ENCODE peak calls at places on chromosome 1, in nine cellular contexts. One of them, this sample, is unnamed.

GRCh38 chr1:156970017-156970416 is 49.6 kb downstream of the LRRC71 start:
- DNase-seq in activated naive CD4-positive, alpha-beta T cell treated with Interleukin-2 at 50 U/mL for 16 hours: no peak
- DNase-seq in NB4: peak; percentile 15
- DNase-seq in GM13977: no peak
- DNase-seq in LHCN-M2: peak; percentile 7
- DNase-seq in MCF 10A: no peak
- DNase-seq in adipocyte: peak; percentile 15
- DNase-seq in iPS DF 6.9: no peak
- DNase-seq in M059J: no peak
- DNase-seq in this sample: no peak

GRCh38 chr1:61254629-61255323 is 172.4 kb downstream of the NFIA start:
- DNase-seq in activated naive CD4-positive, alpha-beta T cell treated with Interleukin-2 at 50 U/mL for 16 hours: no peak
- DNase-seq in NB4: peak; percentile 5
- DNase-seq in GM13977: no peak
- DNase-seq in LHCN-M2: peak; percentile 34
- DNase-seq in MCF 10A: peak; percentile 42
- DNase-seq in adipocyte: peak; percentile 84
- DNase-seq in iPS DF 6.9: no peak
- DNase-seq in M059J: peak; percentile 13
- DNase-seq in this sample: peak; percentile 56

GRCh38 chr1:226784081-226785049 is 45.3 kb upstream of the ITPKB start:
- DNase-seq in activated naive CD4-positive, alpha-beta T cell treated with Interleukin-2 at 50 U/mL for 16 hours: no peak
- DNase-seq in NB4: no peak
- DNase-seq in GM13977: no peak
- DNase-seq in LHCN-M2: peak; percentile 79
- DNase-seq in MCF 10A: no peak
- DNase-seq in adipocyte: no peak
- DNase-seq in iPS DF 6.9: no peak
- DNase-seq in M059J: peak; percentile 70
- DNase-seq in this sample: no peak

GRCh38 chr1:47508900-47509488 is 71.2 kb downstream of the FOXD2 start:
- DNase-seq in activated naive CD4-positive, alpha-beta T cell treated with Interleukin-2 at 50 U/mL for 16 hours: no peak
- DNase-seq in NB4: no peak
- DNase-seq in GM13977: no peak
- DNase-seq in LHCN-M2: no peak
- DNase-seq in MCF 10A: no peak
- DNase-seq in adipocyte: peak; percentile 15
- DNase-seq in iPS DF 6.9: no peak
- DNase-seq in M059J: no peak
- DNase-seq in this sample: no peak

GRCh38 chr1:180182721-180183311 is 28.1 kb downstream of the QSOX1 start:
- DNase-seq in activated naive CD4-positive, alpha-beta T cell treated with Interleukin-2 at 50 U/mL for 16 hours: no peak
- DNase-seq in NB4: no peak
- DNase-seq in GM13977: no peak
- DNase-seq in LHCN-M2: no peak
- DNase-seq in MCF 10A: no peak
- DNase-seq in adipocyte: no peak
- DNase-seq in iPS DF 6.9: no peak
- DNase-seq in M059J: no peak
- DNase-seq in this sample: no peak

GRCh38 chr1:6711174-6711573 is 9.6 kb upstream of the DNAJC11 start:
- DNase-seq in activated naive CD4-positive, alpha-beta T cell treated with Interleukin-2 at 50 U/mL for 16 hours: no peak
- DNase-seq in NB4: no peak
- DNase-seq in GM13977: no peak
- DNase-seq in LHCN-M2: no peak
- DNase-seq in MCF 10A: no peak
- DNase-seq in adipocyte: no peak
- DNase-seq in iPS DF 6.9: no peak
- DNase-seq in M059J: no peak
- DNase-seq in this sample: no peak

GRCh38 chr1:227764019-227764391 is 28.8 kb downstream of the SNAP47 start:
- DNase-seq in activated naive CD4-positive, alpha-beta T cell treated with Interleukin-2 at 50 U/mL for 16 hours: no peak
- DNase-seq in NB4: no peak
- DNase-seq in GM13977: no peak
- DNase-seq in LHCN-M2: peak; percentile 30
- DNase-seq in MCF 10A: peak; percentile 90
- DNase-seq in adipocyte: peak; percentile 83
- DNase-seq in iPS DF 6.9: no peak
- DNase-seq in M059J: peak; percentile 91
- DNase-seq in this sample: peak; percentile 89

GRCh38 chr1:198253668-198254067 is 96.9 kb downstream of the NEK7 start:
- DNase-seq in activated naive CD4-positive, alpha-beta T cell treated with Interleukin-2 at 50 U/mL for 16 hours: no peak
- DNase-seq in NB4: peak; percentile 30
- DNase-seq in GM13977: peak; percentile 51
- DNase-seq in LHCN-M2: peak; percentile 42
- DNase-seq in MCF 10A: peak; percentile 46
- DNase-seq in adipocyte: no peak
- DNase-seq in iPS DF 6.9: no peak
- DNase-seq in M059J: peak; percentile 86
- DNase-seq in this sample: peak; percentile 77

GRCh38 chr1:22729400-22729773 is 18.7 kb downstream of the EPHB2 start:
- DNase-seq in activated naive CD4-positive, alpha-beta T cell treated with Interleukin-2 at 50 U/mL for 16 hours: no peak
- DNase-seq in NB4: no peak
- DNase-seq in GM13977: no peak
- DNase-seq in LHCN-M2: no peak
- DNase-seq in MCF 10A: no peak
- DNase-seq in adipocyte: no peak
- DNase-seq in iPS DF 6.9: no peak
- DNase-seq in M059J: no peak
- DNase-seq in this sample: no peak

GRCh38 chr1:156104065-156104810 is 10.3 kb upstream of the LMNA start:
- DNase-seq in activated naive CD4-positive, alpha-beta T cell treated with Interleukin-2 at 50 U/mL for 16 hours: peak; percentile 66
- DNase-seq in NB4: no peak
- DNase-seq in GM13977: peak; percentile 66
- DNase-seq in LHCN-M2: peak; percentile 80
- DNase-seq in MCF 10A: peak; percentile 94
- DNase-seq in adipocyte: peak; percentile 92
- DNase-seq in iPS DF 6.9: no peak
- DNase-seq in M059J: peak; percentile 92
- DNase-seq in this sample: peak; percentile 90

GRCh38 chr1:70034403-70034802 is 171.0 kb downstream of the LRRC40 start:
- DNase-seq in activated naive CD4-positive, alpha-beta T cell treated with Interleukin-2 at 50 U/mL for 16 hours: no peak
- DNase-seq in NB4: peak; percentile 22
- DNase-seq in GM13977: no peak
- DNase-seq in LHCN-M2: peak; percentile 81
- DNase-seq in MCF 10A: peak; percentile 52
- DNase-seq in adipocyte: peak; percentile 52
- DNase-seq in iPS DF 6.9: peak; percentile 58
- DNase-seq in M059J: peak; percentile 74
- DNase-seq in this sample: peak; percentile 25

GRCh38 chr1:43427941-43428340 is 25.8 kb downstream of the HYI start:
- DNase-seq in activated naive CD4-positive, alpha-beta T cell treated with Interleukin-2 at 50 U/mL for 16 hours: no peak
- DNase-seq in NB4: no peak
- DNase-seq in GM13977: no peak
- DNase-seq in LHCN-M2: no peak
- DNase-seq in MCF 10A: no peak
- DNase-seq in adipocyte: no peak
- DNase-seq in iPS DF 6.9: no peak
- DNase-seq in M059J: no peak
- DNase-seq in this sample: no peak

GRCh38 chr1:17831619-17832018 is 76.5 kb downstream of the ACTL8 start:
- DNase-seq in activated naive CD4-positive, alpha-beta T cell treated with Interleukin-2 at 50 U/mL for 16 hours: no peak
- DNase-seq in NB4: peak; percentile 58
- DNase-seq in GM13977: no peak
- DNase-seq in LHCN-M2: peak; percentile 43
- DNase-seq in MCF 10A: peak; percentile 64
- DNase-seq in adipocyte: peak; percentile 63
- DNase-seq in iPS DF 6.9: peak; percentile 22
- DNase-seq in M059J: peak; percentile 49
- DNase-seq in this sample: peak; percentile 21

GRCh38 chr1:169348356-169349036 is 19.1 kb downstream of the NME7 start:
- DNase-seq in activated naive CD4-positive, alpha-beta T cell treated with Interleukin-2 at 50 U/mL for 16 hours: no peak
- DNase-seq in NB4: peak; percentile 63
- DNase-seq in GM13977: peak; percentile 34
- DNase-seq in LHCN-M2: peak; percentile 54
- DNase-seq in MCF 10A: peak; percentile 77
- DNase-seq in adipocyte: peak; percentile 88
- DNase-seq in iPS DF 6.9: peak; percentile 18
- DNase-seq in M059J: peak; percentile 52
- DNase-seq in this sample: peak; percentile 29

GRCh38 chr1:204591473-204592090 is 75.4 kb downstream of the MDM4 start:
- DNase-seq in activated naive CD4-positive, alpha-beta T cell treated with Interleukin-2 at 50 U/mL for 16 hours: no peak
- DNase-seq in NB4: no peak
- DNase-seq in GM13977: no peak
- DNase-seq in LHCN-M2: peak; percentile 86
- DNase-seq in MCF 10A: peak; percentile 62
- DNase-seq in adipocyte: peak; percentile 42
- DNase-seq in iPS DF 6.9: no peak
- DNase-seq in M059J: peak; percentile 58
- DNase-seq in this sample: peak; percentile 78

GRCh38 chr1:108828074-108828961 is 28.6 kb downstream of the AKNAD1 start:
- DNase-seq in activated naive CD4-positive, alpha-beta T cell treated with Interleukin-2 at 50 U/mL for 16 hours: peak; percentile 70
- DNase-seq in NB4: peak; percentile 73
- DNase-seq in GM13977: peak; percentile 84
- DNase-seq in LHCN-M2: peak; percentile 98
- DNase-seq in MCF 10A: peak; percentile 96
- DNase-seq in adipocyte: peak; percentile 93
- DNase-seq in iPS DF 6.9: peak; percentile 82
- DNase-seq in M059J: peak; percentile 93
- DNase-seq in this sample: peak; percentile 99

This sample was measured in foreskin keratinocyte.